ENCODE peak calls at places on chromosomes 5 and 9, in four cellular contexts. One of them, this sample, is unnamed.
A peak's percentile ranks its signal among the peaks of the same experiment; 100 is the strongest.

GRCh38 chr9:94139672-94140417 is 55.6 kb downstream of the PTPDC1 start:
- DNase-seq in K562: peak; percentile 61
- DNase-seq in HepG2: no peak
- DNase-seq in WTC11: no peak
- DNase-seq in this sample: no peak

GRCh38 chr5:126376443-126376842 is 46.8 kb upstream of the GRAMD2B start:
- DNase-seq in K562: no peak
- DNase-seq in WTC11: no peak
- DNase-seq in HepG2: no peak
- DNase-seq in this sample: no peak

GRCh38 chr5:180704362-180704761 is 35.5 kb downstream of the OR2Y1 start:
- DNase-seq in WTC11: no peak
- DNase-seq in HepG2: peak; percentile 17
- DNase-seq in K562: peak; percentile 26
- DNase-seq in this sample: no peak

GRCh38 chr5:38500861-38501260 is 55.6 kb downstream of the LIFR start:
- DNase-seq in HepG2: no peak
- DNase-seq in K562: no peak
- DNase-seq in WTC11: no peak
- DNase-seq in this sample: no peak

GRCh38 chr9:136968333-136969127 is 8.8 kb upstream of the PTGDS start:
- DNase-seq in HepG2: no peak
- DNase-seq in WTC11: no peak
- DNase-seq in K562: no peak
- DNase-seq in this sample: no peak

GRCh38 chr5:177426566-177427210 is at the start of gene GRK6:
- DNase-seq in HepG2: no peak
- DNase-seq in K562: peak; percentile 96
- DNase-seq in WTC11: peak; percentile 44
- DNase-seq in this sample: no peak

GRCh38 chr5:168578506-168579205 is 512 bp downstream of the PANK3 start:
- DNase-seq in HepG2: peak; percentile 51
- DNase-seq in K562: no peak
- DNase-seq in WTC11: no peak
- DNase-seq in this sample: no peak

GRCh38 chr5:95439801-95440493 is 48.8 kb downstream of the FAM81B start:
- DNase-seq in K562: no peak
- DNase-seq in WTC11: no peak
- DNase-seq in HepG2: no peak
- DNase-seq in this sample: no peak

GRCh38 chr9:94553029-94553938 is 1.6 kb upstream of the PCAT7 start:
- DNase-seq in K562: no peak
- DNase-seq in WTC11: peak; percentile 17
- DNase-seq in HepG2: peak; percentile 80
- DNase-seq in this sample: no peak

GRCh38 chr9:107833295-107833694 is 343.7 kb upstream of the KLF4 start:
- DNase-seq in HepG2: no peak
- DNase-seq in WTC11: no peak
- DNase-seq in K562: no peak
- DNase-seq in this sample: no peak

GRCh38 chr9:71756753-71757152 is 11.6 kb downstream of the CEMIP2 start:
- DNase-seq in K562: no peak
- DNase-seq in HepG2: peak; percentile 65
- DNase-seq in WTC11: no peak
- DNase-seq in this sample: no peak

GRCh38 chr5:671459-672328 is 21.5 kb downstream of the TPPP start:
- DNase-seq in WTC11: peak; percentile 84
- DNase-seq in K562: peak; percentile 79
- DNase-seq in HepG2: peak; percentile 57
- DNase-seq in this sample: no peak

GRCh38 chr9:14343948-14344547 is 30.1 kb upstream of the NFIB start:
- DNase-seq in K562: no peak
- DNase-seq in HepG2: no peak
- DNase-seq in WTC11: no peak
- DNase-seq in this sample: no peak

GRCh38 chr9:38529317-38529716 is 91.1 kb downstream of the ANKRD18A start:
- DNase-seq in HepG2: no peak
- DNase-seq in K562: no peak
- DNase-seq in WTC11: no peak
- DNase-seq in this sample: no peak

GRCh38 chr5:118888556-118888955 is 99.8 kb downstream of the DTWD2 start:
- DNase-seq in HepG2: no peak
- DNase-seq in K562: no peak
- DNase-seq in WTC11: no peak
- DNase-seq in this sample: no peak

GRCh38 chr9:107239474-107239873 is 43.6 kb upstream of the RAD23B start:
- DNase-seq in HepG2: peak; percentile 44
- DNase-seq in K562: no peak
- DNase-seq in WTC11: no peak
- DNase-seq in this sample: no peak

GRCh38 chr9:108166509-108166908 is 676.9 kb upstream of the KLF4 start:
- DNase-seq in HepG2: peak; percentile 23
- DNase-seq in WTC11: no peak
- DNase-seq in K562: no peak
- DNase-seq in this sample: no peak

GRCh38 chr9:73577867-73578266 is 426.2 kb downstream of the ANXA1 start:
- DNase-seq in HepG2: no peak
- DNase-seq in WTC11: no peak
- DNase-seq in K562: no peak
- DNase-seq in this sample: no peak

GRCh38 chr9:133534346-133535284 is at the start of gene ADAMTSL2:
- DNase-seq in K562: peak; percentile 40
- DNase-seq in HepG2: peak; percentile 73
- DNase-seq in WTC11: peak; percentile 62
- DNase-seq in this sample: no peak
- TF ChIP-seq NR2C2 in K562: no peak
- TF ChIP-seq NR2C2 in HepG2: no peak
- TF ChIP-seq NR2C2 in WTC11: no peak
- TF ChIP-seq NR2C2 in this sample: no peak

GRCh38 chr5:158119852-158120708 is 261.1 kb upstream of the CLINT1 start:
- DNase-seq in HepG2: no peak
- DNase-seq in K562: no peak
- DNase-seq in WTC11: no peak
- DNase-seq in this sample: no peak
- TF ChIP-seq ATF3 in HepG2: no peak
- TF ChIP-seq ATF3 in K562: no peak
- TF ChIP-seq ATF3 in WTC11: no peak
- TF ChIP-seq ATF3 in this sample: no peak

DNA sequence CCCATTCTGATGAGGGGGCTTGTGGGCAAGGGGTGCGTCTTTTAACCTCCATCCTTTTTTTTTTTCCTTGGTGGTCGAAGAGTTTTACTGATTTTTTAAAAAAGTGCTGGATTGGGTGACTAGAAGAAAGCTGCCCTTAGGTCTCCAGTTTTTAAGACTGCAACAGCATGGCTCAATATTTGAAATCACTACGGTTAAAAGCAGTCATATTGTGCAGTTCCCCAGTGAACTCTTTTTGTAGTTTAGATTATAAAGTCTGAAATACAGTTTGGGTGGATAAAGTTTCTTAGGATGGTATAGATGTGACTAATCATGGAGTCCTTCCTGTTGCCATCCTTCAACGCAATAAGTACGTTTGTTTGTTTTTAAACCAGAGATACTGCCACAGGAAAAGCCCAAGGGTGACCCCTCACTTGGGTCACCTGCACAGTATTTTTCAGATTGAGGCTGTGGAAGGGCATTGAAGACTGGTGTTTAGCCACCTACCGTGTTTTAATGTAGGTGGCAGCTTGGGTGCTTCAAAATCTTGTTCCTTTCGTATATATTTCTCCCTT is 525 bp upstream of the DHFR start:
- DNase-seq in WTC11: no peak
- DNase-seq in K562: no peak
- DNase-seq in HepG2: peak; percentile 11
- DNase-seq in this sample: no peak
- TF ChIP-seq NR2C2 in WTC11: no peak
- TF ChIP-seq NR2C2 in K562: no peak
- TF ChIP-seq NR2C2 in HepG2: no peak
- TF ChIP-seq NR2C2 in this sample: no peak

DNA sequence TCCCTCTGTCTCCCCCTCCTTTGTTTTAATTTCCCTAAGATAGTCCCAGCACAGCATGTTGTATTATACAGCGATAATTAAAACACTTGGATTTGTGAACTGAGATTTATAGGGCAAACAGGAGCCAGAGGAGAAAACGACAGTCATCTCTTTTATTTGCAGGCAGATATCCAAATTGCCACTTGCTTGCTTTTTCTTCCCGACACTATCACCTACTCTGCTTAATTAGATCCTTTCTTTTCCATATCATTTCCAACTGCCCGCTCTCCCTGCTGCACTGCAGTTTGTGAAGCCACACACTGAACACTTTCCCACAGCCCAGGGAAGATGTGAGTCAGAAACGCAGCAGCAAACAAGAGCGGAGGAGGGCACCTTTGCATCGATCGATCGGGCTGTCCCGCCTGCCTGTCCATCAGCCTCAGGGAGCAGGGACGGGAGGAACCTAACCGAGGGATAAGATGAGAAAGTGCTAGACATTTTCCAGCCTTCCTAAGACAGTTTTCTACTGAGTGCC is 35.8 kb upstream of the SPRY4 start:
- DNase-seq in HepG2: peak; percentile 91
- DNase-seq in WTC11: peak; percentile 42
- DNase-seq in K562: no peak
- DNase-seq in this sample: no peak
- TF ChIP-seq ATF3 in HepG2: peak; percentile 72
- TF ChIP-seq ATF3 in WTC11: no peak
- TF ChIP-seq ATF3 in K562: peak; percentile 42
- TF ChIP-seq ATF3 in this sample: no peak

GRCh38 chr9:134964271-134964670 is 46.6 kb upstream of the FCN1 start:
- DNase-seq in K562: no peak
- DNase-seq in WTC11: no peak
- DNase-seq in HepG2: no peak
- DNase-seq in this sample: no peak
- TF ChIP-seq NR2C2 in K562: no peak
- TF ChIP-seq NR2C2 in WTC11: no peak
- TF ChIP-seq NR2C2 in HepG2: no peak
- TF ChIP-seq NR2C2 in this sample: no peak

GRCh38 chr5:55986931-55987330 is 7.8 kb downstream of the IL6ST start:
- DNase-seq in HepG2: no peak
- DNase-seq in K562: no peak
- DNase-seq in WTC11: no peak
- DNase-seq in this sample: no peak

GRCh38 chr5:55985181-55985580 is 9.6 kb downstream of the IL6ST start:
- DNase-seq in WTC11: no peak
- DNase-seq in HepG2: no peak
- DNase-seq in K562: no peak
- DNase-seq in this sample: no peak

GRCh38 chr5:55982957-55983381 is 11.8 kb downstream of the IL6ST start:
- DNase-seq in K562: no peak
- DNase-seq in WTC11: no peak
- DNase-seq in HepG2: no peak
- DNase-seq in this sample: no peak

GRCh38 chr5:55988979-55989612 is 5.7 kb downstream of the IL6ST start:
- DNase-seq in HepG2: peak; percentile 42
- DNase-seq in K562: no peak
- DNase-seq in WTC11: no peak
- DNase-seq in this sample: no peak

GRCh38 chr5:55983986-55984385 is 10.8 kb downstream of the IL6ST start:
- DNase-seq in WTC11: no peak
- DNase-seq in HepG2: no peak
- DNase-seq in K562: no peak
- DNase-seq in this sample: no peak
- TF ChIP-seq ATF3 in WTC11: no peak
- TF ChIP-seq ATF3 in HepG2: no peak
- TF ChIP-seq ATF3 in K562: no peak
- TF ChIP-seq ATF3 in this sample: no peak

GRCh38 chr9:76987594-76988200 is 31.8 kb upstream of the FOXB2 start:
- DNase-seq in WTC11: peak; percentile 47
- DNase-seq in HepG2: peak; percentile 21
- DNase-seq in K562: peak; percentile 12
- DNase-seq in this sample: peak; percentile 5
- TF ChIP-seq NR2C2 in WTC11: no peak
- TF ChIP-seq NR2C2 in HepG2: no peak
- TF ChIP-seq NR2C2 in K562: no peak
- TF ChIP-seq NR2C2 in this sample: no peak